ENCODE peak calls at places on chromosomes 7 and 10, in nine cellular contexts. T is astrocyte of the spinal cord, G is tibial artery, Y is Peyer's patch, I is lower leg skin, H is fibroblast of the aortic adventitia, U is stomach, Z is neural crest cell, N is PC-3. D is an unnamed sample.

GRCh38 chr10:84205049-84205852 is 10.9 kb downstream of the CDHR1 start:
- DNase-seq in T (peak), G (peak), Y (peak), I (no peak), H (peak), U (peak), Z (peak), N (peak), D (peak)

GRCh38 chr10:58515296-58515956 is 2.8 kb downstream of the BICC1 start:
- DNase-seq in T (peak), G (no peak), Y (no peak), I (no peak), H (peak), U (no peak), Z (no peak), N (peak), D (no peak)

GRCh38 chr10:70146489-70147488 is at the start of gene TYSND1:
- DNase-seq in T (peak), G (peak), Y (peak), I (peak), H (peak), U (peak), Z (peak), N (peak), D (peak)

GRCh38 chr10:73017955-73018480 is 63.4 kb upstream of the PLA2G12B start:
- DNase-seq in T (no peak), G (peak), Y (no peak), I (no peak), H (peak), U (no peak), Z (no peak), N (no peak), D (no peak)

GRCh38 chr10:3068201-3068967 is 1.0 kb downstream of the PFKP start:
- DNase-seq in T (peak), G (peak), Y (peak), I (peak), H (peak), U (peak), Z (peak), N (peak), D (peak)

GRCh38 chr10:106897631-106898161 is 266.8 kb downstream of the SORCS1 start:
- DNase-seq in T (no peak), G (no peak), Y (peak), I (no peak), H (no peak), U (peak), Z (no peak), N (no peak), D (no peak)

GRCh38 chr7:70477051-70478010 is 654.6 kb upstream of the GALNT17 start:
- DNase-seq in T (peak), G (no peak), Y (peak), I (no peak), H (peak), U (no peak), Z (no peak), N (no peak), D (no peak)

GRCh38 chr10:121188005-121188404 is 336.8 kb downstream of the WDR11 start:
- DNase-seq in T (no peak), G (no peak), Y (peak), I (peak), H (no peak), U (no peak), Z (no peak), N (no peak), D (no peak)

GRCh38 chr7:142792129-142792528 is 21.4 kb downstream of the PRSS2 start:
- DNase-seq in T (no peak), G (no peak), Y (no peak), I (no peak), H (no peak), U (no peak), Z (no peak), N (no peak), D (no peak)

GRCh38 chr10:97490592-97490991 is 7.6 kb downstream of the MMS19 start:
- DNase-seq in T (no peak), G (peak), Y (no peak), I (no peak), H (no peak), U (no peak), Z (no peak), N (no peak), D (no peak)

GRCh38 chr7:142516038-142516501 is 233.2 kb upstream of the PRSS1 start:
- DNase-seq in T (peak), G (no peak), Y (peak), I (no peak), H (peak), U (no peak), Z (peak), N (peak), D (peak)

GRCh38 chr7:38584443-38585210 is 46.5 kb downstream of the AMPH start:
- DNase-seq in T (peak), G (no peak), Y (no peak), I (no peak), H (peak), U (no peak), Z (no peak), N (peak), D (peak)

GRCh38 chr10:102352066-102352715 is 43.3 kb upstream of the NFKB2 start:
- DNase-seq in T (peak), G (no peak), Y (peak), I (peak), H (peak), U (peak), Z (peak), N (peak), D (peak)

GRCh38 chr7:149293946-149294640 is 32.1 kb downstream of the ZNF783 start:
- DNase-seq in T (no peak), G (no peak), Y (peak), I (no peak), H (no peak), U (no peak), Z (no peak), N (no peak), D (no peak)

GRCh38 chr7:95859434-95859833 is 87.1 kb downstream of the DYNC1I1 start:
- DNase-seq in T (peak), G (no peak), Y (no peak), I (no peak), H (peak), U (no peak), Z (no peak), N (peak), D (peak)

GRCh38 chr10:113236998-113237397 is 287.0 kb downstream of the TCF7L2 start:
- DNase-seq in T (no peak), G (no peak), Y (no peak), I (no peak), H (no peak), U (no peak), Z (no peak), N (no peak), D (no peak)

GRCh38 chr10:34543716-34544115 is 271.4 kb downstream of the PARD3 start:
- DNase-seq in T (no peak), G (no peak), Y (no peak), I (no peak), H (no peak), U (no peak), Z (no peak), N (no peak), D (no peak)

GRCh38 chr7:94367940-94368339 is 26.8 kb upstream of the COL1A2 start:
- DNase-seq in T (peak), G (no peak), Y (no peak), I (no peak), H (peak), U (no peak), Z (no peak), N (no peak), D (peak)

GRCh38 chr7:114140561-114140960 is 221.8 kb upstream of the PPP1R3A start:
- DNase-seq in T (no peak), G (no peak), Y (no peak), I (no peak), H (no peak), U (no peak), Z (no peak), N (no peak), D (no peak)
- TF ChIP-seq CTCF in T (no peak), G (no peak), Y (no peak), I (no peak), H (no peak), U (no peak), Z (no peak), N (no peak), D (no peak)

GRCh38 chr7:32043688-32044087 is 26.5 kb downstream of the PDE1C start:
- DNase-seq in T (peak), G (no peak), Y (no peak), I (no peak), H (peak), U (no peak), Z (no peak), N (peak), D (no peak)

GRCh38 chr7:32042900-32043299 is 27.3 kb downstream of the PDE1C start:
- DNase-seq in T (no peak), G (no peak), Y (no peak), I (no peak), H (no peak), U (no peak), Z (no peak), N (peak), D (no peak)

GRCh38 chr7:32037650-32038198 is 32.5 kb downstream of the PDE1C start:
- DNase-seq in T (no peak), G (no peak), Y (no peak), I (no peak), H (no peak), U (no peak), Z (no peak), N (no peak), D (no peak)

GRCh38 chr7:32036557-32036956 is 33.6 kb downstream of the PDE1C start:
- DNase-seq in T (peak), G (no peak), Y (no peak), I (no peak), H (peak), U (no peak), Z (no peak), N (peak), D (no peak)

GRCh38 chr7:32039000-32039756 is 31.0 kb downstream of the PDE1C start:
- DNase-seq in T (no peak), G (no peak), Y (no peak), I (no peak), H (no peak), U (no peak), Z (no peak), N (no peak), D (no peak)
- TF ChIP-seq CTCF in T (peak), G (no peak), Y (peak), I (no peak), H (no peak), U (no peak), Z (peak), N (peak), D (no peak)

GRCh38 chr10:21849624-21850023 is 153.9 kb downstream of the DNAJC1 start:
- DNase-seq in T (no peak), G (no peak), Y (no peak), I (no peak), H (no peak), U (no peak), Z (no peak), N (no peak), D (no peak)
- TF ChIP-seq CTCF in T (no peak), G (no peak), Y (no peak), I (no peak), H (no peak), U (no peak), Z (no peak), N (no peak), D (no peak)

DNA sequence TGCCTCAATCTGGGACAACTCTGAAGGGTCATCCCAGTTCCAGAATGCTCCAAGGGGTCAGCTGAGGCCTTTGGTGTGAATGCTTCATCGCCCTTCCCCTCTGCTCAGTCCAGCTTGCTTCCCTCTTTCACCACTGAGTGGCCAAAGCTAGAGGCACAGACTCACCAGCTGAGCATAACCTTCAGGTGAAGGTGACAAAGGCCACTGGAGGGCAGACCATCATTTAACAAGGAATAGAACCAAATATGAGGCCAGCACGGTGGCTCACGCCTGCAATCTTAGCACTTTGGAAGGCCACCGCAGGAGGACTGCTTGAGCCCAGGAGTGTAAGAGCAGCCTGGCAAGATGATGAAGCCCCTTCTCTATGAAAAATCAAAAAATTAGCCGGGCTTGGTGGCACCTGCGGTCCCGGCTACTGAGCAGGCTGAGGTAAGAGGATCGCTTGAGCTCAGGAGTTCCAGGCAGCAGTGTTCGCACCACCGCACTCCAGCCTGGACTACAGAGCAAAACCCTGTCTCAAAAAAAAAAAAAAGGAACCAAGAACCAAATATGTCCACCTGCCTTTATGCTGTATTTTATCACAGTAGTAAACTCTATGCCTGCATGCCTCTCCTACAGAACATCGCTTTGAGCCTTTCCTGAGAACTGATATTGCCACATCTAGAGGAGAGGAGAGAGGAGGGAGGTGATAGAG is 13.4 kb downstream of the PRKAG2 start:
- DNase-seq in T (no peak), G (no peak), Y (no peak), I (no peak), H (no peak), U (no peak), Z (no peak), N (no peak), D (no peak)
- TF ChIP-seq CTCF in T (no peak), G (no peak), Y (no peak), I (no peak), H (no peak), U (no peak), Z (peak), N (no peak), D (no peak)

D was measured in HFFc6.